ENCODE peak calls at places on chromosomes 3 and 15, in ten cellular contexts. N, O, B, A, T, E, S, L, I and F are unnamed samples.

GRCh38 chr3:176055851-176056250 is 1141.4 kb downstream of the TBL1XR1 start:
- DNase-seq in E (no peak), T (no peak), I (no peak), L (no peak), O (no peak), A (no peak), S (no peak), N (no peak), B (no peak), F (no peak)

GRCh38 chr15:39649765-39650164 is 68.9 kb downstream of the THBS1 start:
- DNase-seq in B (no peak), S (no peak), N (no peak), A (no peak), O (no peak), L (no peak), E (no peak), T (no peak), I (no peak), F (no peak)

GRCh38 chr3:128518587-128519490 is 25.8 kb upstream of the GATA2 start:
- DNase-seq in O (no peak), I (no peak), A (no peak), S (no peak), B (no peak), N (no peak), L (no peak), E (no peak), T (no peak), F (no peak)

GRCh38 chr15:87564666-87565065 is 691.9 kb downstream of the NTRK3 start:
- DNase-seq in O (no peak), N (no peak), I (no peak), A (no peak), B (no peak), T (no peak), S (no peak), L (no peak), E (no peak), F (no peak)

GRCh38 chr3:105866656-105867653 is 1.9 kb downstream of the CBLB start:
- DNase-seq in I (peak), L (peak), B (peak), T (no peak), N (no peak), A (no peak), E (peak), S (peak), O (no peak), F (no peak)

GRCh38 chr3:129942296-129942695 is 32.2 kb upstream of the TRH start:
- DNase-seq in T (peak), S (peak), O (peak), L (peak), E (peak), A (peak), B (peak), I (peak), N (peak), F (peak)

GRCh38 chr3:63462732-63463131 is 184.6 kb downstream of the SYNPR start:
- DNase-seq in B (no peak), T (no peak), I (no peak), E (no peak), O (peak), L (no peak), A (no peak), S (no peak), N (no peak), F (no peak)

GRCh38 chr15:69574506-69574905 is 121.9 kb downstream of the RPLP1 start:
- DNase-seq in N (no peak), E (no peak), T (no peak), A (no peak), O (no peak), L (no peak), I (no peak), S (no peak), B (no peak), F (no peak)

GRCh38 chr3:70606018-70606417 is 293.6 kb upstream of the MDFIC2 start:
- DNase-seq in L (no peak), E (no peak), A (no peak), O (no peak), S (no peak), T (no peak), N (no peak), I (peak), B (no peak), F (no peak)

GRCh38 chr3:177714945-177715344 is 517.7 kb upstream of the TBL1XR1 start:
- DNase-seq in E (no peak), N (no peak), A (no peak), T (no peak), S (no peak), B (no peak), L (no peak), O (no peak), I (no peak), F (no peak)

GRCh38 chr15:59247364-59247763 is 40.7 kb downstream of the LDHAL6B start:
- DNase-seq in T (peak), O (peak), S (peak), L (no peak), N (peak), E (peak), A (peak), B (peak), I (peak), F (no peak)

GRCh38 chr3:68773401-68773800 is 158.9 kb downstream of the TAFA4 start:
- DNase-seq in E (no peak), T (no peak), N (no peak), I (no peak), A (no peak), S (no peak), L (no peak), O (no peak), B (no peak), F (no peak)

DNA sequence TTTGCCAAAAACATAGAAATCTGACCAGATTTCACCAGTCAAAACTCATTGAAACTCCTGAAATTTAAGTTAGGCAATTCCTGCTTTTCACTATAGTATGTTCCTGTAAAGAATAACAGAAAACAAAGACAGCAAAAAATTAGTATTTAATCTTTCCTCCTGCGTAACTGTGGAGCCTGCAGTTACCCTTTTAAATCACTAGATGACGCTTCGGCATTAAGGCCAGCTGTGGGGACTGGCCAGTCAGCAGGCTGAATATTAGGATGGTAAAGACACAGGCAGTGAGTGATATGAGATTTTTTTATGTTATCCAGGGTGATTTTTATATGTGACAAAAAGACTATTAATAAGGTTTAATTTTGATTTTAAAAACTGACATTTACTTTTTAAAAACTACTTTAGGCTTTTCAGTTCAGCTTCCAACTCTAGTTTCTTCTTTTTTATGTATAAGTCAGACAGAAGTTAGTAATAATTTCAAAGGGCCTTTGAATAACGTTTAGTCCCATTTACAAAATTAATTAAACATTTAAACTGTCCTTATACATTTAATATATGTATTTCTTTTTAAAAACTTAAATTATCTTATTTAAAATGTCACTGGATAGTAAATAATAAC is 165.1 kb downstream of the PPM1L start:
- DNase-seq in A (no peak), B (peak), N (no peak), S (no peak), I (peak), L (peak), E (peak), O (peak), T (no peak), F (no peak)
- TF ChIP-seq CTCF in A (peak), B (peak), N (peak), S (peak), I (peak), L (peak), E (peak), O (peak), T (peak), F (peak)

GRCh38 chr3:157705258-157705657 is 202.0 kb upstream of the VEPH1 start:
- DNase-seq in A (no peak), B (no peak), O (no peak), L (no peak), E (no peak), T (no peak), I (no peak), N (no peak), S (no peak), F (no peak)

GRCh38 chr3:157695586-157695985 is 192.4 kb upstream of the VEPH1 start:
- DNase-seq in L (no peak), T (no peak), A (no peak), E (no peak), N (no peak), I (no peak), B (no peak), S (no peak), O (no peak), F (no peak)

DNA sequence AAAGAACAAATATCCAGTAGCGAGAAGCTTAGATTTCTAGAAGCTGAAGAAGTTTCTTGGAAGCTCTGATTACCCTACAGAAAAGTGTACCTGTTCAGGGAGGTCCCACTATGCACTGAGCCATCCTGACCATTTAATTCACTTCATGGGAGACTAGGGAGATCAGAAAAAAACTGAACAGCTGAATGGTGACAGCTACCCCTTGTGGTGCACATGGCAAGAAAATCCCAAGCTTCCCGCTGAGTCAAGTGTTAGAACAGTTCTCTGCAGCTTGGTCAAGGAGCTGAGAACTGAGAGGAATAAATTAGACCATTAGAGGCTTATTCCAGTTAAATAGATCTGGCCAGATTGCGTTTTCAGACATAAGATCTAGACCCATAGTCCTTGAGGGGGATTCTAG is 197.2 kb upstream of the VEPH1 start:
- DNase-seq in S (no peak), A (no peak), B (no peak), T (no peak), I (no peak), E (peak), L (no peak), O (peak), N (no peak), F (no peak)
- TF ChIP-seq CTCF in S (no peak), A (no peak), B (no peak), T (peak), I (no peak), E (no peak), L (no peak), O (no peak), N (peak), F (peak)

GRCh38 chr15:84818221-84819131 is 1.3 kb downstream of the ALPK3 start:
- DNase-seq in N (no peak), O (peak), S (no peak), B (peak), L (no peak), E (peak), A (no peak), T (no peak), I (peak), F (no peak)
- TF ChIP-seq CTCF in N (no peak), O (no peak), S (no peak), B (no peak), L (no peak), E (no peak), A (no peak), T (peak), I (no peak), F (no peak)

DNA sequence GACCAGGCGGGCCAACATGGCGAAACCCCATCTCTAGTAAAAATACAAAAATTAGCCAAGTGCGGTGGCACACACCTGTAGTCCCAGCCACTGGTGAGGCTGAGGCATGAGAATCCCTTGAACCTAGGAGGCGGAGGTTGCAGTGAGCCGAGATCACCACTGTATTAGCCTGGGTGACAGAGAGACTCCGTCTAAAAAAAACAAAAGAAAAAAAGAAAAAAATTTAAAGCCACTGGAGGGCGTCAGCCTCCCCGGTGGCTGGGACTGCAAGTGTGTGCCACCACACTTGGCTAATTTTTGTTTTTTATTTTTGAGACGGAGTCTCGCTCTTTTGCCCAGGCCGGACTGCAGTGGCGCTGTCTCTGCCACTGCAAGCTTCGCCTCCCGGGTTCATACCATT is 7.9 kb downstream of the RTF1 start:
- DNase-seq in E (no peak), T (no peak), O (no peak), I (no peak), A (no peak), N (no peak), L (no peak), B (no peak), S (no peak), F (no peak)
- TF ChIP-seq CTCF in E (no peak), T (no peak), O (no peak), I (no peak), A (no peak), N (no peak), L (no peak), B (no peak), S (no peak), F (no peak)

GRCh38 chr3:149366031-149366430 is 11.4 kb downstream of the TM4SF1 start:
- DNase-seq in N (no peak), T (no peak), B (no peak), A (no peak), I (no peak), S (no peak), E (no peak), L (no peak), O (no peak), F (no peak)

GRCh38 chr3:149368850-149369497 is 8.5 kb downstream of the TM4SF1 start:
- DNase-seq in E (peak), S (no peak), N (no peak), I (no peak), O (no peak), B (no peak), L (no peak), A (no peak), T (no peak), F (no peak)

GRCh38 chr3:149369991-149370866 is 7.2 kb downstream of the TM4SF1 start:
- DNase-seq in T (no peak), N (no peak), S (no peak), O (no peak), E (peak), A (no peak), L (no peak), I (no peak), B (no peak), F (no peak)

GRCh38 chr3:149367021-149367840 is 10.2 kb downstream of the TM4SF1 start:
- DNase-seq in S (peak), O (no peak), L (no peak), T (no peak), A (no peak), I (no peak), N (no peak), E (peak), B (no peak), F (no peak)

DNA sequence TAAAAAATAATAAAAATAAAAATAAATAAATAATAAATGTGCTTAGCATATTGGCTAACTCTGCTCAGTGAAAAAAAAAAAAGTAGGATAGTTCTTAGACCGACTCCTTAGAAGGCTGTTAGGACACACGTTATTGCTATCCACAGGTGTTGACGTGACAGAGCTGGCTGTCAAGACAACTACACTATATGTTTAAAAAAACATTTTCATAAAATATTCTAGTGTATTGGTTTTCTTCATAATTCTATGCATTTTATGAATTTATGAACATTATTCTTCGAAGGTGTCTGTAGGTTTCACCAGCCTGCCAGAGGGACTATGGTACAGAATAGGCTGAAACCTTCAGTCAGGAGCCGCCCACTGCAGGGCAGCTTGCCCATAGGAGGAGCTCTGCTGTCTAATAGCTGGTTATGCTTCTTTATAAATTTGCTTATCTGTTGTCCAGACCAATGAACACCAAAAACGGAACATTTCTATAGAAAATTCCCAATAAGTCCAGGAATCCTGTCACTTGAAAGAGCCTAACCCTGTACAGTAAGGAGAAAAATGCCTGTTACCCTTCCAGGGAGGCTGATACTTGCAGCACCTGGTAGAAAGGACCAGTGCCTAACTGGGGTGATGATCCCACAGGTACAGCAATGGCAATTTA is 9.1 kb downstream of the TM4SF1 start:
- DNase-seq in A (no peak), O (no peak), I (peak), T (no peak), E (no peak), S (peak), B (no peak), N (no peak), L (no peak), F (no peak)
- TF ChIP-seq CTCF in A (no peak), O (no peak), I (peak), T (no peak), E (no peak), S (no peak), B (no peak), N (no peak), L (no peak), F (no peak)

GRCh38 chr3:184338538-184338945 is 1.1 kb downstream of the FAM131A start:
- DNase-seq in O (peak), S (no peak), A (peak), B (no peak), T (peak), N (peak), E (peak), I (peak), L (no peak), F (peak)
- TF ChIP-seq CTCF in O (no peak), S (no peak), A (peak), B (no peak), T (peak), N (peak), E (peak), I (peak), L (no peak), F (no peak)

GRCh38 chr15:41503669-41504010 is 10.0 kb downstream of the ITPKA start:
- DNase-seq in T (no peak), B (no peak), A (no peak), N (no peak), L (no peak), E (no peak), O (no peak), I (no peak), S (no peak), F (no peak)

GRCh38 chr15:41507820-41508290 is 5.8 kb downstream of the LTK start:
- DNase-seq in I (no peak), S (peak), T (no peak), A (no peak), L (no peak), E (no peak), N (no peak), B (no peak), O (no peak), F (no peak)

GRCh38 chr15:41505776-41506175 is 7.9 kb downstream of the LTK start:
- DNase-seq in E (no peak), B (no peak), A (no peak), O (no peak), T (no peak), L (no peak), I (no peak), N (no peak), S (no peak), F (no peak)

GRCh38 chr15:41504751-41505492 is 8.7 kb downstream of the LTK start:
- DNase-seq in L (no peak), T (no peak), E (no peak), A (no peak), N (no peak), O (no peak), I (no peak), B (no peak), S (no peak), F (no peak)

GRCh38 chr15:41506796-41507341 is 6.8 kb downstream of the LTK start:
- DNase-seq in I (no peak), O (no peak), S (no peak), B (no peak), A (no peak), T (no peak), N (no peak), L (no peak), E (no peak), F (no peak)
- TF ChIP-seq CTCF in I (no peak), O (no peak), S (peak), B (no peak), A (no peak), T (no peak), N (no peak), L (no peak), E (no peak), F (no peak)

DNA sequence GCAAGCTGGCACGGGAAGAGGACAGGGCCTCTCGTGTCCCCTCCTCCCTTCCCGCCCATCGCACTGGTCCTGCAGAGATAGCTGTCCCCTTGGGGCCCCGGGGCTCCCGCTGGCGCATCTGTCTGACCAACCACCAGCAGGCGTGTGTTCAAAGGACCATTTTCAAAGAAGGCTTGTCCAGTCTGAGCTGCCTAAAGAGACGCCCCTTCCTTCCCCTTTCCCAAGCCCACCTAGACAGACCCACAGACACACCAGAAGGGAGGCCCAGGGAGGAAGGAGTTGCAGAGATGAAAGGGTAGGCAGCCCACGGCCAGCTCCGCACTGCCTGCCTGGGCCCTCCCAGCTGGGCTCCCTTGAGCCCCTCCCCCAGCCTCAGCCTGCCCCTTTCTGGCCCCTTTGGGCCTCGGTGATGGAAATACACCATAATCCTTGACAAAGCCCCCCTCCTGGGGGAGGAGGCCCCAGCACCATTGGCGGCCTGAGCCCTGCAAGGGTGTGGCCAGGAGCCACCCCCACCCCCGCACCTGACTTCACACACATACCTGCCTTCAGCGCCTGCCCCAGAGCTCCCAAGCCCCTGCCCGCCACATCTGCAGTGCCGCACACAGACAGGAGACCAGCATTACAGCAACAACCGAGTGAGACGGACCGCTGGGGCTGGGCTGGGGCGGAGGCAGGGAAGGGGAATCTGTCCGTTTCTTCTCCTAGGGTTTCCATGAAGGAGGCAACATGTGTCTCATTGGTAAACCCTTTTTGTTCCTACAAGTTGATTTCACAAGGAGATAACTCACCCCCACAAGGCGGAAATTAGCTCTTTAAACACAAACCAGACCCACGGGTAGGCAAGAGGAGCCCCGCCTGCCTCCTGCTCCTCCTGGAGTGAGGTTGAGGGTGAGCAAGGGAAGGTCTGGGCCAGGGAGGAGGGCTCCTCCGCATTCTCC is at the start of gene STRA6:
- DNase-seq in O (peak), L (no peak), I (no peak), N (no peak), B (no peak), E (no peak), A (no peak), T (peak), S (no peak), F (peak)
- TF ChIP-seq CTCF in O (no peak), L (no peak), I (no peak), N (no peak), B (no peak), E (no peak), A (no peak), T (peak), S (no peak), F (peak)

DNA sequence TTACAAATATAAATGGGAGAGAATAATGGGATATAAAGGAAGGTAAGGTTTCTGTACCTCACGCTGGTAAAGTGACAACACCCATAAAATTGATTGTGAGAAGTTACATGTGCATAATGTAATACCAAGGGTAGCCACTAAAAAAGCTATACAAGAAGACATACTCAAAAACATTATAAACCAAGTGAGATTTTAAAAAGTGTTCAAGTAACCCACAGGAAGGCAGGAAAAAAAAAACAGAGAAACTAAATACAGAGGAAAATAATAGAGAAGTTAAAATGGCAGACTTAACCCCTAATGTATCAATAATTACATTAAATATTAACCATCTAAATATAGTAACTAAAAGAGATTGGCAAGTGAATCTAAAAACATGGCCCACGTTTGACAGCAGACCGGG is 76.3 kb downstream of the PCSK6 start:
- DNase-seq in B (no peak), O (no peak), S (no peak), N (no peak), T (no peak), I (no peak), E (no peak), L (no peak), A (no peak), F (no peak)
- TF ChIP-seq CTCF in B (no peak), O (peak), S (no peak), N (no peak), T (peak), I (no peak), E (no peak), L (no peak), A (no peak), F (no peak)